ENCODE peak calls at places on chromosomes 16 and 17, in four cellular contexts. One of them, this sample, is unnamed.

GRCh38 chr16:18797746-18798145 is 3.6 kb downstream of the ARL6IP1 start:
- DNase-seq in DND-41: no peak
- DNase-seq in GM12878: no peak
- DNase-seq in H9: no peak
- DNase-seq in this sample: no peak

GRCh38 chr16:89953671-89954406 is 5.3 kb downstream of the DEF8 start:
- DNase-seq in DND-41: no peak
- DNase-seq in GM12878: no peak
- DNase-seq in H9: no peak
- DNase-seq in this sample: no peak

GRCh38 chr16:71929048-71929447 is 33.7 kb downstream of the IST1 start:
- DNase-seq in DND-41: no peak
- DNase-seq in GM12878: no peak
- DNase-seq in H9: no peak
- DNase-seq in this sample: no peak

GRCh38 chr16:69093974-69094373 is 11.5 kb upstream of the HAS3 start:
- DNase-seq in DND-41: no peak
- DNase-seq in GM12878: no peak
- DNase-seq in H9: no peak
- DNase-seq in this sample: no peak

GRCh38 chr17:13569740-13570137 is 32.0 kb downstream of the HS3ST3A1 start:
- DNase-seq in DND-41: no peak
- DNase-seq in GM12878: no peak
- DNase-seq in H9: no peak
- DNase-seq in this sample: no peak

GRCh38 chr16:57477531-57478202 is 8.6 kb downstream of the DOK4 start:
- DNase-seq in DND-41: no peak
- DNase-seq in GM12878: no peak
- DNase-seq in H9: no peak
- DNase-seq in this sample: no peak

GRCh38 chr17:64240261-64240740 is 22.8 kb downstream of the TEX2 start:
- DNase-seq in DND-41: no peak
- DNase-seq in GM12878: no peak
- DNase-seq in H9: no peak
- DNase-seq in this sample: no peak

GRCh38 chr17:68613739-68614298 is 12.7 kb upstream of the FAM20A start:
- DNase-seq in DND-41: peak; percentile 44
- DNase-seq in GM12878: no peak
- DNase-seq in H9: peak; percentile 89
- DNase-seq in this sample: no peak

GRCh38 chr16:84928679-84929420 is 82.5 kb downstream of the ZDHHC7 start:
- DNase-seq in DND-41: no peak
- DNase-seq in GM12878: no peak
- DNase-seq in H9: no peak
- DNase-seq in this sample: no peak

GRCh38 chr16:1039762-1040161 is 32.8 kb upstream of the SSTR5 start:
- DNase-seq in DND-41: no peak
- DNase-seq in GM12878: no peak
- DNase-seq in H9: no peak
- DNase-seq in this sample: no peak

GRCh38 chr16:6206080-6206479 is 1108.5 kb upstream of the EEF2KMT start:
- DNase-seq in DND-41: no peak
- DNase-seq in GM12878: no peak
- DNase-seq in H9: no peak
- DNase-seq in this sample: no peak

GRCh38 chr17:14336418-14336817 is 35.5 kb downstream of the HS3ST3B1 start:
- DNase-seq in DND-41: no peak
- DNase-seq in GM12878: no peak
- DNase-seq in H9: no peak
- DNase-seq in this sample: no peak

GRCh38 chr17:50501054-50501453 is 7.2 kb upstream of the MYCBPAP start:
- DNase-seq in DND-41: peak; percentile 40
- DNase-seq in GM12878: no peak
- DNase-seq in H9: no peak
- DNase-seq in this sample: no peak

GRCh38 chr17:32944248-32945020 is 16.5 kb downstream of the TMEM98 start:
- DNase-seq in DND-41: no peak
- DNase-seq in GM12878: no peak
- DNase-seq in H9: no peak
- DNase-seq in this sample: no peak

GRCh38 chr16:49844399-49844798 is 11.5 kb downstream of the ZNF423 start:
- DNase-seq in DND-41: no peak
- DNase-seq in GM12878: no peak
- DNase-seq in H9: no peak
- DNase-seq in this sample: no peak

GRCh38 chr16:4693956-4694663 is 748 bp downstream of the NUDT16L1 start:
- DNase-seq in DND-41: peak; percentile 55
- DNase-seq in GM12878: no peak
- DNase-seq in H9: peak; percentile 49
- DNase-seq in this sample: peak; percentile 28

GRCh38 chr16:1117926-1118325 is 21.9 kb upstream of the C1QTNF8 start:
- DNase-seq in DND-41: no peak
- DNase-seq in GM12878: no peak
- DNase-seq in H9: no peak
- DNase-seq in this sample: no peak

GRCh38 chr16:70523621-70524405 is at the start of gene SF3B3:
- DNase-seq in DND-41: peak; percentile 78
- DNase-seq in GM12878: no peak
- DNase-seq in H9: peak; percentile 52
- DNase-seq in this sample: peak; percentile 79

GRCh38 chr17:28427372-28427771 is 21.4 kb upstream of the SLC46A1 start:
- DNase-seq in DND-41: no peak
- DNase-seq in GM12878: no peak
- DNase-seq in H9: no peak
- DNase-seq in this sample: no peak

GRCh38 chr16:58665200-58665599 is 19.4 kb downstream of the SLC38A7 start:
- DNase-seq in DND-41: no peak
- DNase-seq in GM12878: no peak
- DNase-seq in H9: no peak
- DNase-seq in this sample: no peak

GRCh38 chr17:1462164-1463112 is 6.4 kb upstream of the CRK start:
- DNase-seq in DND-41: no peak
- DNase-seq in GM12878: no peak
- DNase-seq in H9: no peak
- DNase-seq in this sample: no peak

GRCh38 chr16:88437367-88437964 is 15.6 kb upstream of the ZFPM1 start:
- DNase-seq in DND-41: peak; percentile 56
- DNase-seq in GM12878: no peak
- DNase-seq in H9: peak; percentile 88
- DNase-seq in this sample: peak; percentile 79

GRCh38 chr17:57636985-57637667 is 108.0 kb downstream of the CCDC182 start:
- DNase-seq in DND-41: no peak
- DNase-seq in GM12878: no peak
- DNase-seq in H9: no peak
- DNase-seq in this sample: no peak

GRCh38 chr17:28181568-28181967 is 137.4 kb upstream of the TMEM97 start:
- DNase-seq in DND-41: no peak
- DNase-seq in GM12878: no peak
- DNase-seq in H9: no peak
- DNase-seq in this sample: no peak

GRCh38 chr16:56649820-56650219 is 1.9 kb upstream of the MT1B start:
- DNase-seq in DND-41: no peak
- DNase-seq in GM12878: no peak
- DNase-seq in H9: no peak
- DNase-seq in this sample: no peak

GRCh38 chr17:50219939-50220465 is 18.6 kb upstream of the COL1A1 start:
- DNase-seq in DND-41: no peak
- DNase-seq in GM12878: no peak
- DNase-seq in H9: no peak
- DNase-seq in this sample: no peak

GRCh38 chr16:88595921-88596320 is 25.7 kb downstream of the ZC3H18 start:
- DNase-seq in DND-41: no peak
- DNase-seq in GM12878: no peak
- DNase-seq in H9: no peak
- DNase-seq in this sample: no peak

GRCh38 chr17:31390748-31391495 is 553 bp upstream of the RAB11FIP4 start:
- DNase-seq in DND-41: no peak
- DNase-seq in GM12878: no peak
- DNase-seq in H9: peak; percentile 69
- DNase-seq in this sample: no peak

GRCh38 chr16:48011466-48011865 is 144.3 kb downstream of the ABCC12 start:
- DNase-seq in DND-41: no peak
- DNase-seq in GM12878: no peak
- DNase-seq in H9: peak; percentile 1
- DNase-seq in this sample: no peak

GRCh38 chr16:59633996-59634579 is 900.0 kb upstream of the GOT2 start:
- DNase-seq in DND-41: no peak
- DNase-seq in GM12878: no peak
- DNase-seq in H9: no peak
- DNase-seq in this sample: no peak

GRCh38 chr17:46772013-46772878 is 46.2 kb downstream of the WNT3 start:
- DNase-seq in DND-41: no peak
- DNase-seq in GM12878: no peak
- DNase-seq in H9: peak; percentile 97
- DNase-seq in this sample: peak; percentile 48

DNA sequence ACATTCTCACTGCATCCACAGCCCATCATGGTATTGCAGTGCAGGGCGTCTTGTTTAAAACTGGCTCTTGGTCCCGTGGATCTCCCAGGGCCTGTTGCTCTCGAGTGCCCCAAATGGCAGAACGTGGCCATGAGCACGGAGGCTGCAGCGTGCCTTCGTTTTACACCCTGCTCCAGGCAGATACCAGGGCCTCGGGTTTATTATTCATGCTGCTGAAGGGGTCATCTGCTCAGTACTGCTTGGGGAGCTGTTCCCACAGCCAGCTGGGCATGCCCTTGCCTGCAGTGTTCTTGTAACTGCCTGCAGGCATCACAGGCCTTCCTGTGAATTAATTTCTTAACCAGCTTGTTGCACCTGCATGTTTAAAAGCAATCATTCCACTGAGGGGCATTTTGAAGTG is 129.7 kb upstream of the CHMP6 start:
- DNase-seq in DND-41: no peak
- DNase-seq in GM12878: no peak
- DNase-seq in H9: peak; percentile 74
- DNase-seq in this sample: no peak
- TF ChIP-seq CTCF in DND-41: no peak
- TF ChIP-seq CTCF in GM12878: no peak
- TF ChIP-seq CTCF in H9: peak; percentile 58
- TF ChIP-seq CTCF in this sample: peak; percentile 50

DNA sequence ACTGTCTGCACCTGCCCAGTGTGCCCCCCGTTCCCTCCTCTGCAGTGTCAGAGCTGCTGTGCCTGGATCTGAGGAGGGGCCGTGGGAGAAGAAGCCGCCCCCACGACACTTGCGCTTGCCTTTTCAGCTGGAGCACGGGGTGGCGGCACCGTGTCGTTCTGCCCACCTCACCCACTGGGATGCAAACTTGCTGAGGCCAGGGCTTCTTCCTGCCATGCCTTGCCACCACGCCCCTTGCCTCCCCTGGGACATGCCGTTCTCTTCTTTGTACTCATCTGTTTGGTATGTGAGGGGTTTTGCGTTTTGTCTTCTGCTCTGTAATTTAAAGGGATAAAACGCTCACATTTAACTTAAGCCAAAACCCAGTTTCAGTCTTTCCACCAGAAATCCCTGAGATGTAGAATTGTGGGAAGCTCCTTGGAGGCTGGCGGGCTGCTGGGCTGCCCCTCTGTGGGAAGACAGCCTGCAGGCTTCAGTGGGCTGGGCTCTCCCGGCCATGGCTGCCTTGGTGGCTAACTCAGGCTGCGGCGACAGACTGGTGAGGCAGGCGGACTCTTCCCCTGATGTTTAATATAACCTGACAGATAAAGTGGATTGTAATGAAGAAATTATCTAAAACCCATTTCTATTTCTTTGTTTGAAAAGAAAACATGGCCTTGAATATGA is 180.2 kb downstream of the RPTOR start:
- DNase-seq in DND-41: peak; percentile 36
- DNase-seq in GM12878: no peak
- DNase-seq in H9: no peak
- DNase-seq in this sample: no peak
- H3K27ac ChIP-seq in DND-41: no peak overlapping the region
- H3K27ac ChIP-seq in GM12878: no peak overlapping the region
- H3K27ac ChIP-seq in H9: no peak overlapping the region
- H3K27ac ChIP-seq in this sample: no peak overlapping the region

DNA sequence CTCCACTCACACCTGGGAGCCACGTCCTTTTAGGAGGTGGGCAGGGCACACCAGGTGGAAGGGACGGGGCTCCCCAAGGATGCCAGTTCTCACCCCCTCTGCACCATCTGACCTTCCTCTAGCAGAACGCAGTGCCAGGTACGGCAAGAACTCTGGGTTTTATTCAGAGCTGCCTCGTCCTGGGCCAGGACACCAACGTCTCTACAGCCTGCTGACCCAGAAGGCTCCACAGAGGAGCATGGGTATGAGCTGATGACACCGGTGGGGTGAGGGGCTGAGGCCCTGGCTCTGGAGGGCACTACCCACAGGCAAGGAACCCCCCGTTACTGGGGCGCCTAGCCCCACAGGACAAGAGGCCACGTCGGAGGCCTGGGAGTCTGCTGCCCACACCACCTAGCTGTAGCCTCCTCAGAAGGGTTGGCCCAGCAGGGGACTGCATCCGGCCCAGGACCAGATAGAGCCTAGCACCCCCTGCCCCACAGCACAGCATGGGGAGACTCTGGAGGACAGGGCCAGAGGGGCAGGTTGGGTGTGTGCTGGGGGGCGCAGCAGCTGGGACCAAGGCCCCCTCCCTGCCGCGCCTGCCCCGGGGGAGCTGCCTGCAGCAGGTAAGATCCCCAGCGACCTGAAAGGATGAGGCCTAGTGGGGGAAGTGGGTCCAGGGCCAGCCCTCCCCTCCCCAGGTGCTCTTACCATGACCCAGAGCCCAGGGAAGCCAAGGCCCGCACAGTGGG is 13.9 kb downstream of the BCAR1 start:
- DNase-seq in DND-41: no peak
- DNase-seq in GM12878: no peak
- DNase-seq in H9: peak; percentile 25
- DNase-seq in this sample: no peak
- H3K4me1 ChIP-seq in DND-41: peaks cover 6% of the 10 kb centered on the region
- H3K4me1 ChIP-seq in GM12878: no peaks in the 10 kb centered on the region
- H3K4me1 ChIP-seq in H9: no peaks in the 10 kb centered on the region
- H3K4me1 ChIP-seq in this sample: no peaks in the 10 kb centered on the region

GRCh38 chr17:79353016-79353415 is 257.8 kb downstream of the RBFOX3 start:
- DNase-seq in DND-41: no peak
- DNase-seq in GM12878: no peak
- DNase-seq in H9: no peak
- DNase-seq in this sample: no peak
- TF ChIP-seq CTCF in DND-41: no peak
- TF ChIP-seq CTCF in GM12878: no peak
- TF ChIP-seq CTCF in H9: no peak
- TF ChIP-seq CTCF in this sample: no peak